ENCODE peak calls at places on chromosomes 12 and 14, in seven cellular contexts. L, D, Q, E, T, N and G are unnamed samples.

GRCh38 chr12:95548056-95548538 is 3.2 kb downstream of the USP44 start:
- DNase-seq in L (peak; percentile 54), D (peak; percentile 48), Q (peak; percentile 17), E (peak; percentile 27), T (peak; percentile 25), N (peak; percentile 59), G (peak; percentile 46)

GRCh38 chr14:35355981-35356839 is 48.3 kb downstream of the NFKBIA start:
- DNase-seq in L (no peak), D (no peak), Q (no peak), E (no peak), T (no peak), N (no peak), G (no peak)

GRCh38 chr14:105414456-105415371 is 4.9 kb upstream of the MTA1 start:
- DNase-seq in L (peak; percentile 70), D (peak; percentile 78), Q (peak; percentile 73), E (peak; percentile 58), T (peak; percentile 85), N (peak; percentile 59), G (peak; percentile 65)

GRCh38 chr14:105201156-105201927 is 20.2 kb upstream of the NUDT14 start:
- DNase-seq in L (peak; percentile 24), D (no peak), Q (no peak), E (no peak), T (no peak), N (no peak), G (no peak)

GRCh38 chr12:85951823-85952222 is 77.7 kb downstream of the NTS start:
- DNase-seq in L (no peak), D (no peak), Q (no peak), E (no peak), T (no peak), N (no peak), G (no peak)

GRCh38 chr14:22549981-22550670 is 38.9 kb downstream of the DAD1 start:
- DNase-seq in L (no peak), D (no peak), Q (no peak), E (peak; percentile 68), T (no peak), N (no peak), G (no peak)

GRCh38 chr12:109540526-109541411 is 32.5 kb downstream of the MMAB start:
- DNase-seq in L (no peak), D (peak; percentile 73), Q (no peak), E (no peak), T (no peak), N (no peak), G (no peak)

GRCh38 chr12:1922985-1923384 is 4.5 kb upstream of the CACNA2D4 start:
- DNase-seq in L (no peak), D (no peak), Q (no peak), E (no peak), T (no peak), N (no peak), G (no peak)

GRCh38 chr14:89041245-89041585 is 216.8 kb downstream of the TTC8 start:
- DNase-seq in L (peak; percentile 43), D (peak; percentile 40), Q (no peak), E (no peak), T (peak; percentile 27), N (no peak), G (no peak)

GRCh38 chr12:65171870-65172269 is 2.5 kb downstream of the LEMD3 start:
- DNase-seq in L (no peak), D (no peak), Q (no peak), E (peak; percentile 8), T (no peak), N (no peak), G (no peak)

GRCh38 chr12:72203764-72204335 is 68.3 kb upstream of the TRHDE start:
- DNase-seq in L (no peak), D (no peak), Q (no peak), E (no peak), T (no peak), N (no peak), G (no peak)

GRCh38 chr12:112950701-112951100 is 12.4 kb downstream of the OAS3 start:
- DNase-seq in L (no peak), D (no peak), Q (no peak), E (no peak), T (no peak), N (no peak), G (no peak)

GRCh38 chr14:94501588-94502516 is 7.4 kb downstream of the SERPINA12 start:
- DNase-seq in L (no peak), D (no peak), Q (no peak), E (no peak), T (no peak), N (no peak), G (no peak)

GRCh38 chr14:66240112-66240511 is 246.1 kb upstream of the CCDC196 start:
- DNase-seq in L (no peak), D (no peak), Q (no peak), E (no peak), T (no peak), N (no peak), G (no peak)

GRCh38 chr12:75984577-75985182 is 46.9 kb downstream of the PHLDA1 start:
- DNase-seq in L (no peak), D (no peak), Q (no peak), E (no peak), T (no peak), N (no peak), G (no peak)

GRCh38 chr14:63046339-63047268 is 1.3 kb upstream of the KCNH5 start:
- DNase-seq in L (no peak), D (no peak), Q (no peak), E (no peak), T (no peak), N (no peak), G (no peak)

GRCh38 chr14:50608302-50608851 is 48.4 kb downstream of the ATL1 start:
- DNase-seq in L (no peak), D (no peak), Q (no peak), E (no peak), T (no peak), N (no peak), G (no peak)

GRCh38 chr12:115983226-115983798 is 294.2 kb downstream of the MED13L start:
- DNase-seq in L (no peak), D (no peak), Q (no peak), E (no peak), T (no peak), N (no peak), G (no peak)

GRCh38 chr12:100995201-100995600 is 200.6 kb downstream of the ANO4 start:
- DNase-seq in L (no peak), D (no peak), Q (peak; percentile 15), E (no peak), T (no peak), N (no peak), G (no peak)

GRCh38 chr14:60632257-60632656 is 17.0 kb downstream of the SIX1 start:
- DNase-seq in L (no peak), D (no peak), Q (no peak), E (no peak), T (no peak), N (no peak), G (no peak)

GRCh38 chr14:75141062-75141461 is 14.2 kb upstream of the NEK9 start:
- DNase-seq in L (no peak), D (no peak), Q (no peak), E (no peak), T (no peak), N (no peak), G (no peak)

GRCh38 chr12:128969480-128970055 is 116.3 kb downstream of the GLT1D1 start:
- DNase-seq in L (peak; percentile 32), D (peak; percentile 44), Q (no peak), E (no peak), T (no peak), N (peak; percentile 61), G (no peak)
- TF ChIP-seq CTCF in L (peak; percentile 28), D (no peak), Q (no peak), E (no peak), T (peak; percentile 25), N (peak; percentile 78), G (no peak)

GRCh38 chr14:31854508-31855075 is 222.5 kb upstream of the ARHGAP5 start:
- DNase-seq in L (no peak), D (no peak), Q (no peak), E (no peak), T (no peak), N (no peak), G (no peak)

GRCh38 chr14:31855262-31855661 is 221.8 kb upstream of the ARHGAP5 start:
- DNase-seq in L (no peak), D (no peak), Q (no peak), E (no peak), T (no peak), N (no peak), G (no peak)

GRCh38 chr14:31858868-31859267 is 218.2 kb upstream of the ARHGAP5 start:
- DNase-seq in L (no peak), D (no peak), Q (no peak), E (no peak), T (no peak), N (no peak), G (no peak)
- TF ChIP-seq CTCF in L (no peak), D (no peak), Q (no peak), E (no peak), T (no peak), N (no peak), G (no peak)

DNA sequence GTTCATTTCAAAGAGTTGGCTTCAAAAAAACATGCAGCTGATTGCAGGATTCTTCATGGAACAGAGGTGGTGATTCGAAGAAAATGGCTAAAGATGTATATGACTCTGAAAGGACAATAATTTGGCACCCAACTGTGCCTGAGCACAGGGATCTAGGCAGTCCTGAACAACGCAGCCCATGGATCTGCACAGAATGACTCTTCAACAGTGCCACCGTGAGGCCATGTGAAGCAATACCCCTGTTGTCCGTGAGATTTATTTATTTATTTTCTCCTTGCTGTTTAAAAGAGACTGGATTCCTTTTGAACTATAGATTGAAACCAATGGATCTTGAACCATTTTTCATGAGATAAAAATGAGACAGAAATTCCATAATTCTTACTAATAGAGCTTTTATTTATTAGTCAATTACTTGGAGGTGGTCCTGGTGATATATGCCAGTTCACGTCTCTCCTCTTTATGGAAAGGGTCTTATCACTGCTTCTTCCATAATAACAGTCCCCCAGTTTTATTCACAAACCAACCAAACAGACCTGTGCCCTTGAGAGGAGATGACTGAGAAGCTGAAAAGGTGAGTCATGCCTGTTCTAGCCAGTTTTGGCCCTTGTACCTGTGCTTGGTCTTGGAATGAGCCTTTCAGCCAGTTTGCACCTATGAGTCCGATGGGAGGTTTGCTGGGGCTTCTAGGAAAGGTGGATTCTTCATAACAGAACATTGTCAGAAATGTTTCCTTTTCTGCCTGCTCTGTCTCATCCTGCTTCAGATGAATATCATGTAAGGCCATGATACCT is 1598.3 kb downstream of the AACS start:
- DNase-seq in L (no peak), D (peak; percentile 36), Q (no peak), E (no peak), T (no peak), N (no peak), G (no peak)
- TF ChIP-seq CTCF in L (no peak), D (peak; percentile 37), Q (no peak), E (no peak), T (no peak), N (peak; percentile 63), G (no peak)

DNA sequence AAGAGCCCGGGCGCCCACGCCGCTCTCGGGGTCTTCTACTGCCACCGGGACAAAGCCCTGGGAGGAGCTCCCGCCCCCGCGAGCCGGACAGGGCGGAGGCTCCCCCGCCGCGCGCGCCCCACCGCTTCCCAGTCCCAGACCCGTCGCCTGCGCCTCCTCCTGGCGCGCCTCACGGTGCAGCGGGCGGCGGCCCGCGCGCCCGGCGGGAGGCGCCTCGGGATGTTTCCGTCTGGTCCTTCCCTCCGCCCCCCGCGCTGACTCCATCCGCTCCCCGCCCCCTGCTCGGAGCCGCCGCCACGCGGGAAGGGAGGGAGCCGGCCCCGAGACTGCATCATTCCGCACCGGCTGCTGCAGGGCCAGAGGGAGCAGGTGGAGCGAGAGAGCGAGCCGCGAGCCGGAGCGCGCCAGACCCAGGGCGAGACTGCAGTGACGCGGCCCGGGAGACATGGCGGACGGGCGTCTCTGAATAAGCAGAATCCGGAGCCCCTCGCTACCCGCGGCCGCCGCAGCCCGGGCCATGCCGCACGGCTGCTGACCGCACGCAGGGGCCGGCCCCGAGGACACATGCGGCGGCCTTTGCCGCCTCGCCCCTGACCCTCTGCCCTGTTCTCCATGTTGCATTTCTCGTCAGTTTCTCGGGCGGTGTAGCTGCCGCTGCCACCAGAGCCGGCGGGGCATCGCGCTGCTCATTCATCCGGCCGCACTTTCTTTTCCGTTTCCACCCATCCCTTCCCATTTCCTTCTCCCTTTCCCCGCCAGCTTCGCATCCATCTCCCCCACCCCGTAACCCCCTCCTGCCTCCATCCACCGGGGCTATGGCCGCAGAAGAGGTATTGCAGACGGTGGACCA is at the start of gene BICD1:
- DNase-seq in L (peak; percentile 84), D (peak; percentile 89), Q (peak; percentile 91), E (peak; percentile 75), T (peak; percentile 92), N (peak; percentile 92), G (peak; percentile 69)
- TF ChIP-seq CTCF in L (no peak), D (peak; percentile 35), Q (peak; percentile 9), E (peak; percentile 17), T (peak; percentile 59), N (peak; percentile 54), G (no peak)